ENCODE peak calls at places on chromosome 11, in four cellular contexts. B, P, N and M are unnamed samples. For H3K4me1, the result is how much of the 10 kb centered on the place peaks cover.

GRCh38 chr11:134124660-134125451 is 56.0 kb downstream of the JAM3 start:
- DNase-seq in B (no peak), P (no peak), N (no peak), M (no peak)

GRCh38 chr11:116990061-116990473 is 108.2 kb downstream of the SIK3 start:
- DNase-seq in B (no peak), P (no peak), N (peak), M (no peak)

GRCh38 chr11:3939211-3939610 is 83.7 kb downstream of the STIM1 start:
- DNase-seq in B (no peak), P (no peak), N (no peak), M (no peak)

GRCh38 chr11:7196396-7197146 is 55.1 kb upstream of the SYT9 start:
- DNase-seq in B (no peak), P (no peak), N (no peak), M (no peak)

GRCh38 chr11:117704416-117705150 is 92.4 kb downstream of the DSCAML1 start:
- DNase-seq in B (no peak), P (no peak), N (no peak), M (no peak)

GRCh38 chr11:115939726-115940421 is 435.7 kb upstream of the CADM1 start:
- DNase-seq in B (no peak), P (no peak), N (no peak), M (no peak)

GRCh38 chr11:23013509-23013908 is 153.2 kb upstream of the CCDC179 start:
- DNase-seq in B (no peak), P (no peak), N (no peak), M (no peak)

GRCh38 chr11:134691474-134691873 is 279.4 kb upstream of the B3GAT1 start:
- DNase-seq in B (no peak), P (no peak), N (no peak), M (no peak)

GRCh38 chr11:116357769-116358544 is 414.8 kb downstream of the BUD13 start:
- DNase-seq in B (peak), P (peak), N (no peak), M (no peak)

GRCh38 chr11:23497040-23497439 is 636.8 kb upstream of the CCDC179 start:
- DNase-seq in B (no peak), P (no peak), N (no peak), M (no peak)

GRCh38 chr11:18364495-18365047 is 29.8 kb upstream of the LDHA start:
- DNase-seq in B (no peak), P (no peak), N (no peak), M (no peak)

GRCh38 chr11:95985174-95985808 is 61.4 kb upstream of the MTMR2 start:
- DNase-seq in B (no peak), P (no peak), N (no peak), M (no peak)

GRCh38 chr11:94897330-94897768 is 76.0 kb downstream of the CWC15 start:
- DNase-seq in B (peak), P (peak), N (peak), M (no peak)

GRCh38 chr11:19919050-19919561 is 206.5 kb downstream of the NAV2 start:
- DNase-seq in B (no peak), P (no peak), N (no peak), M (peak)

GRCh38 chr11:17528181-17528691 is 16.0 kb downstream of the USH1C start:
- DNase-seq in B (peak), P (no peak), N (peak), M (peak)

GRCh38 chr11:47981667-47982404 is 1.5 kb downstream of the PTPRJ start:
- DNase-seq in B (no peak), P (no peak), N (no peak), M (no peak)

GRCh38 chr11:106381895-106382294 is 304.4 kb downstream of the AASDHPPT start:
- DNase-seq in B (no peak), P (no peak), N (no peak), M (no peak)

GRCh38 chr11:3880724-3881123 is 25.3 kb downstream of the STIM1 start:
- DNase-seq in B (no peak), P (no peak), N (peak), M (no peak)

GRCh38 chr11:70367071-70367470 is 31.3 kb upstream of the CTTN start:
- DNase-seq in B (no peak), P (no peak), N (no peak), M (no peak)

GRCh38 chr11:47886096-47886495 is 37.9 kb upstream of the NUP160 start:
- DNase-seq in B (no peak), P (no peak), N (no peak), M (no peak)

GRCh38 chr11:19892876-19893275 is 180.2 kb downstream of the NAV2 start:
- DNase-seq in B (no peak), P (no peak), N (no peak), M (no peak)

GRCh38 chr11:94511932-94512781 is at the start of gene C11orf97:
- DNase-seq in B (peak), P (no peak), N (peak), M (no peak)

GRCh38 chr11:106467486-106467885 is 390.0 kb downstream of the AASDHPPT start:
- DNase-seq in B (no peak), P (no peak), N (no peak), M (no peak)

GRCh38 chr11:393219-394033 is 583 bp upstream of the PKP3 start:
- DNase-seq in B (peak), P (peak), N (peak), M (no peak)

GRCh38 chr11:65718964-65719492 is 1.6 kb downstream of the RNASEH2C start:
- DNase-seq in B (no peak), P (no peak), N (no peak), M (no peak)

GRCh38 chr11:92964471-92964870 is 5.0 kb upstream of the MTNR1B start:
- DNase-seq in B (no peak), P (no peak), N (no peak), M (no peak)

GRCh38 chr11:39541945-39542351 is 1917.5 kb downstream of the LRRC4C start:
- DNase-seq in B (no peak), P (no peak), N (no peak), M (no peak)

GRCh38 chr11:129722529-129722928 is 93.1 kb upstream of the TMEM45B start:
- DNase-seq in B (no peak), P (no peak), N (no peak), M (no peak)

GRCh38 chr11:101470414-101470813 is 113.4 kb downstream of the TRPC6 start:
- DNase-seq in B (no peak), P (no peak), N (no peak), M (no peak)

GRCh38 chr11:45147871-45148270 is 1.4 kb downstream of the PRDM11 start:
- DNase-seq in B (no peak), P (no peak), N (no peak), M (no peak)

GRCh38 chr11:9840460-9841004 is 176.7 kb downstream of the SWAP70 start:
- DNase-seq in B (no peak), P (no peak), N (no peak), M (no peak)

GRCh38 chr11:72754149-72754543 is 1.9 kb upstream of the ARAP1 start:
- DNase-seq in B (no peak), P (no peak), N (no peak), M (no peak)

GRCh38 chr11:118290923-118291322 is 13.6 kb upstream of the CD3E start:
- DNase-seq in B (no peak), P (peak), N (peak), M (no peak)

GRCh38 chr11:114447892-114448291 is 8.6 kb downstream of the REXO2 start:
- DNase-seq in B (no peak), P (no peak), N (no peak), M (no peak)

GRCh38 chr11:13091373-13091772 is 82.3 kb downstream of the RASSF10 start:
- DNase-seq in B (no peak), P (no peak), N (no peak), M (no peak)
- H3K4me1 ChIP-seq in B (under half), P (under half), N (under half), M (under half)

DNA sequence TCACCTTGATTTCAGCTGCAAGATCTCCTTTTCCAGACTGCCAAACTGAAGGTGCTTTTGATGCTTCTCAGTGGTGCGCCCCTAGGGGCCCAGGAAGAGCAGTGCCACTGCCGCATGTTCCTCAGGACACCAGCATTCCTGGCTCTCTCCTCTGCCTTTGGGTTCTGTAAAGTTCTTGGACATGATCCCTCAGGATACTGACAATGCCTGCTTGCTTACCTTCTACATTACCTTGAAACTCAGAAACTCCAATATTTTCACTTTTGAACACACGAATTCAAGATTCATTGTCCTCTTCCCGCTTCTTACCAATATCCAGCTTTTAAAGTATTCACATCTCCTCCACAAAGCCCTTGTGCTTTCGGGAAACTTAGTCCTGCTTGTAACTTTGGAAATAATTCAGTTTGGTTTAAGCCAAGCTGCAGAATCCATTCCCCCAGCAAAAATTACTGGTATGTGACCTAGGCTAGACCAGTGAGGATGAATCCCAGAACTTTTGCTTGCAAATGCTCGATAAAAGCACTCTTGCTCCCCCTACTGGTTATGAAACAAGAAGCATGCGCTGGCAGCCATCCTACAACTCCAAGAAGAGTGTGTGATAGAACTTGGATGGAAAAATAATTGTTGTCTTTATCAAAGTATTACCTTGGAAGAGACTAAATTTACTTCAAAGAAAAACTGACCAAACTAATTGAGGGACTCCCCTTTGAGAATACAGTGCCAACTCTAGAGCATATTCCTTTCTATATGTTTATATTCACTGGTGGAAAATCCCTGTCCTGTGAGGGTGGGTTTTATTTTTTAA is 16.5 kb upstream of the OR5B21 start:
- DNase-seq in B (peak), P (peak), N (peak), M (peak)
- H3K4me3 ChIP-seq in B (no peak), P (peak), N (no peak), M (peak)

DNA sequence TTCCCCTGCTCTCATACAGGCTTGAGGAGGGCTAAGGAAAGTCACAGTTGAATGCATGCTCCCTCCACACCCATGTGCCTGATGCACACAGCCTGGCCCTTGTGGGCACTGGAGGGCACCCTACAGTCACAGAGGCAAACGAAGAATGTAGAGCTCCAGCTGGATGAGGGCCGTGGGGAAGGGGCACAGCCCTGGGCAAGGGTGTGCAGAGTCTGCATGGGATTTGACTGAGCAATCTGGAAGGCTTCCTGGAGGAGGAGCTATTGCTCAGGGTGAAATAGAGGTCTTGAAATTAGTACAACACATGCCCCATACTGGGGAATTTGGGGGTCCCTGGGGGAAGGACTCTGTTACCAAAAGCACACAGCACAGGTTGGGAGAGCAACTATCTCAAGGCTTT is 64.0 kb downstream of the KCNQ1 start:
- DNase-seq in B (no peak), P (no peak), N (no peak), M (no peak)
- TF ChIP-seq TCF7L2 in B (no peak), P (no peak), N (no peak), M (no peak)

GRCh38 chr11:125343732-125344131 is 152.3 kb downstream of the FEZ1 start:
- DNase-seq in B (no peak), P (no peak), N (no peak), M (no peak)

GRCh38 chr11:125346565-125347260 is 149.4 kb downstream of the FEZ1 start:
- DNase-seq in B (no peak), P (no peak), N (no peak), M (no peak)

GRCh38 chr11:125344846-125345705 is 151.0 kb downstream of the FEZ1 start:
- DNase-seq in B (no peak), P (no peak), N (no peak), M (no peak)

GRCh38 chr11:125347261-125347585 is 148.8 kb downstream of the FEZ1 start:
- DNase-seq in B (no peak), P (no peak), N (no peak), M (no peak)

GRCh38 chr11:125345706-125346561 is 150.1 kb downstream of the FEZ1 start:
- DNase-seq in B (peak), P (no peak), N (peak), M (no peak)
- H3K4me1 ChIP-seq in B (under half), P (under half), N (under half), M (under half)

GRCh38 chr11:34529643-34530042 is 16.0 kb upstream of the ELF5 start:
- DNase-seq in B (no peak), P (no peak), N (no peak), M (no peak)
- H3K4me3 ChIP-seq in B (no peak), P (no peak), N (no peak), M (no peak)

DNA sequence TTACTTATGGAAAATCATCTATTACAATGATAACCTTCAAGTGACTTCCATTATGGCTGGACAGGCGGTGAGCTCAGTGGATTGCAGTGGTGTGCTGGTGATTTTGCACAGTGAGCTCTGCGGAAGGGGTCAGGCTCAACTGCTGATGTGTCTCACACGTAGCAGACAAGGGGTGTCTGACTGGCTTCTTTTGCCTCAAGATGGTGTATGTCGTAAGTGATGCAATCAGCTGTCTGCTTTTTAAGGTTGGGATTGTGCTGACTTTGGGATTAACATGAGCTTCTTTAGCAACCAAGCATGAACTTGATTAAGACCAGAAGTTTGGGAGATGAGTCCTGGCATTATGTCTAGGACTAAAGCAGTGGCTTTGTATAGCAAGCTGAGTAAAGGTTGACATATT is 49.5 kb downstream of the POLD3 start:
- DNase-seq in B (no peak), P (no peak), N (no peak), M (no peak)
- TF ChIP-seq TCF7L2 in B (no peak), P (no peak), N (no peak), M (no peak)

GRCh38 chr11:27701262-27702105 is 1.2 kb upstream of the BDNF start:
- DNase-seq in B (no peak), P (no peak), N (no peak), M (no peak)
- H3K4me1 ChIP-seq in B (under half), P (half or more), N (under half), M (under half)

DNA sequence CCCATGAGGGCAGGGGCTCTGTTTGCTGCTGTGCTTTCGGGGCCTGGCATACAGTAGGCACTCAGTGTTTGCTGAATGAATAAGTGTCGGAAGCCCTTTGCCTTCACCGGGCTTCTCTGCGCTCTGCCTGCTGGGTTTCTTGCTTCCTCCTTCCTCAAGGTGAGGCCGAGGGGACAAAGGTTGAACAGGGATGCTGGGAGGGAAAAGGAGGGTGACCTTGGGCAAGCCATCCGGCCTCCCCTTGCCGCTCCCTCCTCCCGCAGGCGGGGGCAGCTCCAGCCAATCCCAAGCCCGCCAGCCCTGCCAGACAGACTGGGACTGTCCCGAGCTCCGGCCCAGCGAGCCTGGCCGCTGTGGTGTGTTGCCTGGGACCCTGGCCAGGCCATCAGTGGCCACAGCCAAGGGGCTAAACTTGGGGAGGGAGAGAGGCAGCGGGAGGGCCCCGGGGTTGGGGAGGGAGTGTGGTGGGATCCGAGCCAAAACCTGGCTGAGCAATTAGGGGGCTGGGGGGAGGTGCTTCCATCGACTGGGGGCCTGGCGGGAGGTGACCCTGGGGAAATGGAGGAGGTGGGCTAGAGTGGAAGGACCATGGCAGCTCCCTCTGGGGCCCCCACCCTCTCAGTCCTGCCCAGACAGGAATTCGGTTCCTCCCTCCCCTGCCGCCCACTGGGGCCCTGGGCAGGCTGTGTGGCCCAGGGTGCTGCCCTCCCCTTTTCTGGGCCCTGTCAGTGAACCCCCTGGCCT is 3.3 kb upstream of the RCOR2 start:
- DNase-seq in B (no peak), P (no peak), N (peak), M (no peak)
- H3K4me3 ChIP-seq in B (no peak), P (peak), N (peak), M (no peak)

GRCh38 chr11:8717876-8718753 is 35.5 kb downstream of the RPL27A start:
- DNase-seq in B (no peak), P (no peak), N (peak), M (no peak)
- TF ChIP-seq TCF7L2 in B (no peak), P (no peak), N (no peak), M (no peak)